ENCODE peak calls at places on chromosome 1, in ten cellular contexts. W is uterus, R is sigmoid colon, Y is esophagus squamous epithelium, U is body of pancreas, H is heart left ventricle, V is spleen, J is right lobe of liver, O is adrenal gland, K is IMR-90. I is an unnamed sample.
A peak's percentile ranks its signal among the peaks of the same experiment; 100 is the strongest.

GRCh38 chr1:172486805-172487454 is 43.1 kb upstream of the PIGC start:
- DNase-seq in W (no peak), R (no peak), Y (no peak), U (no peak), H (no peak), V (no peak), J (no peak), O (no peak), K (no peak), I (no peak)

GRCh38 chr1:203698144-203698543 is 66.8 kb upstream of the LAX1 start:
- DNase-seq in W (no peak), R (no peak), Y (no peak), U (no peak), H (no peak), V (no peak), J (no peak), O (no peak), K (no peak), I (no peak)

GRCh38 chr1:60936943-60937342 is 145.4 kb upstream of the NFIA start:
- DNase-seq in W (no peak), R (no peak), Y (no peak), U (no peak), H (no peak), V (no peak), J (no peak), O (no peak), K (no peak), I (no peak)

GRCh38 chr1:232634086-232634485 is 4.2 kb upstream of the SIPA1L2 start:
- DNase-seq in W (no peak), R (peak; percentile 70), Y (no peak), U (peak; percentile 61), H (no peak), V (peak; percentile 80), J (peak; percentile 67), O (peak; percentile 64), K (no peak), I (peak; percentile 70)

GRCh38 chr1:26391450-26391849 is 18.9 kb upstream of the ZNF683 start:
- DNase-seq in W (no peak), R (no peak), Y (no peak), U (no peak), H (no peak), V (peak; percentile 23), J (no peak), O (no peak), K (peak; percentile 59), I (no peak)

GRCh38 chr1:150813028-150813707 is 5.1 kb upstream of the CTSK start:
- DNase-seq in W (peak; percentile 41), R (peak; percentile 74), Y (no peak), U (peak; percentile 75), H (peak; percentile 54), V (peak; percentile 84), J (peak; percentile 61), O (peak; percentile 81), K (peak; percentile 77), I (peak; percentile 39)

GRCh38 chr1:152957561-152957960 is 10.6 kb downstream of the SPRR5 start:
- DNase-seq in W (no peak), R (no peak), Y (no peak), U (no peak), H (no peak), V (no peak), J (no peak), O (no peak), K (no peak), I (no peak)

GRCh38 chr1:2950926-2951305 is 70.4 kb upstream of the ACTRT2 start:
- DNase-seq in W (no peak), R (peak; percentile 47), Y (no peak), U (no peak), H (no peak), V (peak; percentile 47), J (peak; percentile 7), O (no peak), K (no peak), I (no peak)

GRCh38 chr1:193190096-193190744 is 3.8 kb upstream of the B3GALT2 start:
- DNase-seq in W (no peak), R (no peak), Y (no peak), U (no peak), H (no peak), V (no peak), J (no peak), O (no peak), K (peak; percentile 33), I (no peak)
- TF ChIP-seq CTCF in W (peak; percentile 10), R (no peak), Y (no peak), U (peak; percentile 30), H (peak; percentile 56), V (no peak), J (peak; percentile 14), O (no peak), K (peak; percentile 39), I (no peak)

GRCh38 chr1:15939181-15940109 is 36.5 kb downstream of the ZBTB17 start:
- DNase-seq in W (no peak), R (peak; percentile 81), Y (no peak), U (peak; percentile 77), H (no peak), V (no peak), J (peak; percentile 67), O (peak; percentile 89), K (peak; percentile 63), I (no peak)
- TF ChIP-seq POLR2A in W (no peak), R (no peak), Y (no peak), U (no peak), H (no peak), V (no peak), J (no peak), O (no peak), K (peak; percentile 22), I (no peak)

GRCh38 chr1:49187054-49187453 is 410.4 kb upstream of the BEND5 start:
- DNase-seq in W (no peak), R (no peak), Y (no peak), U (no peak), H (no peak), V (no peak), J (no peak), O (no peak), K (no peak), I (no peak)

GRCh38 chr1:49190138-49190537 is 413.4 kb upstream of the BEND5 start:
- DNase-seq in W (no peak), R (no peak), Y (no peak), U (no peak), H (no peak), V (no peak), J (no peak), O (no peak), K (no peak), I (no peak)

GRCh38 chr1:49183489-49183888 is 406.8 kb upstream of the BEND5 start:
- DNase-seq in W (no peak), R (no peak), Y (no peak), U (no peak), H (no peak), V (no peak), J (no peak), O (no peak), K (no peak), I (no peak)

GRCh38 chr1:49181033-49181432 is 404.3 kb upstream of the BEND5 start:
- DNase-seq in W (no peak), R (no peak), Y (no peak), U (no peak), H (no peak), V (no peak), J (no peak), O (no peak), K (no peak), I (no peak)

DNA sequence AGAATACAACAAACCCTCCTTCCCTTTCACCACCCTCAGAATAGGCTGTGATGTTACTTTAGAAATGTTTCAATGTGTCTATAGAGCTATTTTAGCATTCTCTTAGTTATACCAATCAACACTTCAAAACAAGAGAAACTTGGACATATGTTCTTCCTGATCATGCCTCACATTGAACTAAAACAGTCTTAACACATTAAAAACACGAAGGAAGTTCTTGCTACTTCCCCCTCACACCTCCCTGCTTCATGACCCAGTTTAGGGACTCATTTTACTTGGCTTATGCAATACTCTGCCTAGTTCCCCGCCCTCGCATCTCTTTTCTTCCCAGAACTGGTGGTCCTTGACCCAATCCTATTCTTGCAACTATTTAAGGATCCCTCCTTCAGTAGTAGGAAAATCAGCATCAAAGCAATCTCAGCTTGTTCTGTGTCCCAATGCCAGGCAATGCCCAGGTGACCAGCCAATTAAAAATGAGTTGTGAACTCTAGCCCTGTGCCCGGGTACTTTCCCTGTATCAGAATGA is 408.8 kb upstream of the BEND5 start:
- DNase-seq in W (no peak), R (no peak), Y (no peak), U (no peak), H (no peak), V (no peak), J (no peak), O (no peak), K (no peak), I (no peak)
- H3K9me3 ChIP-seq in W (no peaks in the 10 kb centered on the region), R (no peaks in the 10 kb centered on the region), Y (no peaks in the 10 kb centered on the region), U (no peaks in the 10 kb centered on the region), H (no peaks in the 10 kb centered on the region), V (peaks cover 13% of the 10 kb centered on the region), J (no peaks in the 10 kb centered on the region), O (no peaks in the 10 kb centered on the region), K (peaks cover 11% of the 10 kb centered on the region), I (no peaks in the 10 kb centered on the region)

GRCh38 chr1:147598631-147599361 is 57.5 kb downstream of the BCL9 start:
- DNase-seq in W (peak; percentile 24), R (peak; percentile 83), Y (peak; percentile 25), U (no peak), H (peak; percentile 52), V (peak; percentile 92), J (peak; percentile 58), O (no peak), K (peak; percentile 15), I (peak; percentile 47)

GRCh38 chr1:147599362-147600118 is 58.2 kb downstream of the BCL9 start:
- DNase-seq in W (peak; percentile 98), R (peak; percentile 99), Y (peak; percentile 88), U (peak; percentile 98), H (peak; percentile 98), V (peak; percentile 99), J (peak; percentile 99), O (peak; percentile 99), K (peak; percentile 95), I (peak; percentile 97)

GRCh38 chr1:147603986-147604385 is 62.7 kb downstream of the BCL9 start:
- DNase-seq in W (no peak), R (no peak), Y (no peak), U (no peak), H (no peak), V (no peak), J (no peak), O (no peak), K (no peak), I (no peak)

GRCh38 chr1:147597010-147597409 is 55.7 kb downstream of the BCL9 start:
- DNase-seq in W (no peak), R (no peak), Y (no peak), U (no peak), H (no peak), V (no peak), J (no peak), O (no peak), K (no peak), I (no peak)

DNA sequence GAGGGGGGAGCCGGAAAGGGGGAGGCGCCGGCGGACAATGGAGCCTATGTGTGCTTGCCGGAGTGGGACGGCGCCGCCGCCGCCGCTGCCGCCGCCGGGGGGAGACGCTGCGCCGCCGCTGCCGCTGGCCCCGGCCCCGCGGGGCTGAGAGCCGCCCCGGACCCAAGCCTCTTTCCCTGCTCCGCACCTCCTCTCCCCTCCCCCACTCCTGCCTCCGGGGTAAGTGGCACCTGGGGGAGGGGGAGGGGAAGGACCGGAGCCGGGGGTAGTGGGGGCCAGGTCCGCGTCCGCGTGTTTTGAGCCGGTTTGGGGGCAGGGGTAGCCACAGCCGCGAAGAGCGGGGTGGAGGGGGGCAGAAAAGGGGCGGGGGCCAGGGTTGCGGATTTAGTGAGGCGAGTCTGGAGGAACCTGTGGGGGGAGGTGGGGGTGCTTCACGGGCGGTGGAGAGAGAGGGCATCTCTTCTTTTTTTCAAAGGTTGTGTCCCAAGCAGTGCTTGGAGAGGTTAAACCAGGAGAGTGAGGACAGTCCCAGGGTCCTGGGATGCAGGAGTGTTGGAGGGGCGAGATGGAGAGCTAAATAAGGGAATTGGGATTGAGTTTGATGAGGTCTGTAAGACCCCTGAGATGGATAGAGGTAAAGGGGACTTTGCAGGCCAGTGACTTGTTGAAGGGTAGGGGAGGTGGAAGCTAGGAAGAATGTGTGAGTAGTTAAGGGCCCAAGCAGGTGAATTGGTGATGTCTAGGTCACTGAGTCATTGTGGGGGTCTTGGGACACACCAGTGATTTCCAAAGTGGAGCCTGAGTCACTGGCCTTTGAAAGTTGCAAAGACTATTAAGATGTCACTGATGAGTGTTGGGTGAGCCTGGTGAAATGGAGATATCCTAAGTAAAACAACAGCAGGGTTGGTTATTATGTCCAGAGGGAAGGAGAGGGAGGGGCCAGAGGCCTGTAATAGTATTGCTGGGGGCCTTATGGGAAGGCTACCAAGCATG is 59.1 kb downstream of the BCL9 start:
- DNase-seq in W (peak; percentile 55), R (peak; percentile 65), Y (peak; percentile 51), U (no peak), H (no peak), V (no peak), J (no peak), O (peak; percentile 62), K (peak; percentile 70), I (no peak)
- TF ChIP-seq CTCF in W (peak; percentile 39), R (no peak), Y (no peak), U (peak; percentile 50), H (peak; percentile 43), V (no peak), J (no peak), O (no peak), K (no peak), I (peak; percentile 22)

I was measured in gastrocnemius medialis.